ENCODE peak calls at places on chromosomes 4 and X, in six cellular contexts. Y is H9, D is neuronal stem cell, F is IMR-90, C is mesenchymal stem cell, R is H1. U is an unnamed sample.

GRCh38 chrX:16771483-16772398 is 14.5 kb upstream of the TXLNG start:
- DNase-seq in Y (peak; percentile 83), D (peak; percentile 21), F (peak; percentile 86), C (peak; percentile 88), R (no peak), U (peak; percentile 60)

GRCh38 chr4:95045429-95045828 is 287.7 kb downstream of the BMPR1B start:
- DNase-seq in Y (no peak), D (no peak), F (no peak), C (no peak), R (no peak), U (peak; percentile 14)

GRCh38 chrX:114599305-114599704 is 15.4 kb downstream of the HTR2C start:
- DNase-seq in Y (no peak), D (no peak), F (no peak), C (no peak), R (no peak), U (no peak)

GRCh38 chrX:129654652-129655546 is at the start of gene APLN:
- DNase-seq in Y (no peak), D (peak; percentile 20), F (peak; percentile 19), C (peak; percentile 38), R (no peak), U (peak; percentile 53)

GRCh38 chr4:174828845-174829701 is at the start of gene GLRA3:
- DNase-seq in Y (peak; percentile 99), D (peak; percentile 87), F (no peak), C (peak; percentile 62), R (peak; percentile 93), U (peak; percentile 84)

GRCh38 chr4:125486354-125486753 is 171.6 kb downstream of the FAT4 start:
- DNase-seq in Y (no peak), D (no peak), F (no peak), C (no peak), R (no peak), U (no peak)

GRCh38 chr4:10020871-10021676 is at the start of gene SLC2A9:
- DNase-seq in Y (peak; percentile 22), D (no peak), F (no peak), C (no peak), R (no peak), U (peak; percentile 77)

GRCh38 chr4:95165926-95166524 is 382.7 kb downstream of the UNC5C start:
- DNase-seq in Y (no peak), D (peak; percentile 63), F (peak; percentile 65), C (peak; percentile 78), R (no peak), U (peak; percentile 83)

GRCh38 chrX:75781618-75782017 is 3.4 kb downstream of the MAGEE2 start:
- DNase-seq in Y (no peak), D (peak; percentile 0), F (no peak), C (no peak), R (no peak), U (no peak)

GRCh38 chr4:74501579-74501978 is 56.6 kb downstream of the AREG start:
- DNase-seq in Y (no peak), D (no peak), F (peak; percentile 95), C (peak; percentile 88), R (no peak), U (no peak)

GRCh38 chrX:129360175-129360574 is 163.1 kb downstream of the SMARCA1 start:
- DNase-seq in Y (peak; percentile 52), D (peak; percentile 15), F (peak; percentile 40), C (peak; percentile 48), R (no peak), U (peak; percentile 75)

GRCh38 chr4:169249214-169249973 is 21.4 kb downstream of the SH3RF1 start:
- DNase-seq in Y (no peak), D (no peak), F (peak; percentile 87), C (no peak), R (no peak), U (no peak)

GRCh38 chrX:23959781-23960180 is 52.0 kb downstream of the CXorf58 start:
- DNase-seq in Y (no peak), D (no peak), F (no peak), C (no peak), R (no peak), U (peak; percentile 59)

GRCh38 chr4:187010052-187010451 is 286.4 kb upstream of the FAT1 start:
- DNase-seq in Y (no peak), D (no peak), F (peak; percentile 47), C (no peak), R (no peak), U (peak; percentile 32)

GRCh38 chr4:7007944-7008343 is 35.2 kb upstream of the TADA2B start:
- DNase-seq in Y (peak; percentile 53), D (no peak), F (peak; percentile 36), C (no peak), R (no peak), U (no peak)

GRCh38 chr4:98482847-98483806 is 175.3 kb downstream of the TSPAN5 start:
- DNase-seq in Y (no peak), D (no peak), F (peak; percentile 68), C (no peak), R (no peak), U (no peak)

GRCh38 chr4:81512371-81512770 is 40.7 kb upstream of the RASGEF1B start:
- DNase-seq in Y (no peak), D (no peak), F (no peak), C (no peak), R (no peak), U (no peak)

GRCh38 chr4:137124278-137124932 is 407.9 kb downstream of the PCDH18 start:
- DNase-seq in Y (no peak), D (peak; percentile 31), F (peak; percentile 79), C (peak; percentile 74), R (no peak), U (peak; percentile 6)

GRCh38 chr4:94880976-94881375 is 123.2 kb downstream of the BMPR1B start:
- DNase-seq in Y (no peak), D (no peak), F (peak; percentile 77), C (peak; percentile 62), R (no peak), U (no peak)

GRCh38 chrX:112865464-112866025 is 24.9 kb upstream of the AMOT start:
- DNase-seq in Y (no peak), D (no peak), F (no peak), C (no peak), R (no peak), U (no peak)

GRCh38 chrX:10457092-10457491 is 163.3 kb downstream of the MID1 start:
- DNase-seq in Y (no peak), D (no peak), F (peak; percentile 63), C (no peak), R (no peak), U (peak; percentile 45)

GRCh38 chr4:61200195-61200990 is at the start of gene ADGRL3:
- DNase-seq in Y (peak; percentile 89), D (peak; percentile 83), F (peak; percentile 6), C (peak; percentile 54), R (peak; percentile 64), U (no peak)

GRCh38 chrX:41116948-41117347 is 31.7 kb downstream of the USP9X start:
- DNase-seq in Y (no peak), D (no peak), F (no peak), C (no peak), R (no peak), U (peak; percentile 27)

GRCh38 chr4:95499176-95499760 is 49.5 kb downstream of the UNC5C start:
- DNase-seq in Y (no peak), D (no peak), F (no peak), C (no peak), R (no peak), U (no peak)

GRCh38 chrX:12228862-12229261 is 90.6 kb downstream of the FRMPD4 start:
- DNase-seq in Y (no peak), D (no peak), F (no peak), C (no peak), R (no peak), U (no peak)

DNA sequence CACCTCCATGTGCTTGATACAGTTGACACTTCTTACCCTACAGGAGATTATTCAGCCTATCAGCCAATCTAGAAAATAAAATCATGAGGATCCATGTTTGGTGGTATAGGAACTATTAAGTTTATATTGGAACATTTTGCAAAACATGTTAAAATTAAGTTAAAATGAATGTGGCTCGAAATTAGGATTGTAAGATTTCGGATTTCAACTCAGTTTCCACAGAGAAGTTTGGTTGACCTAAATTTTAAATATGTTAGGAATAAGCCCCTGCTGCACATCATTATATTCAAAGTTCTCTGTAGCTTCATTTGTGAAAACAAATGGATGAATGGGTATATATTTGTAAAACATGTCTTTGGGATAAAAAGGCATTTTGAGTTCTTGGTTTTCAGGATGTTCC is at the start of gene RAB40A:
- DNase-seq in Y (no peak), D (no peak), F (no peak), C (no peak), R (no peak), U (no peak)
- H3K4ac ChIP-seq in Y (no peak within 1 kb of the TSS), D (no peak within 1 kb of the TSS), F (no peak within 1 kb of the TSS), C (no peak within 1 kb of the TSS), R (no peak within 1 kb of the TSS), U (no peak within 1 kb of the TSS)

DNA sequence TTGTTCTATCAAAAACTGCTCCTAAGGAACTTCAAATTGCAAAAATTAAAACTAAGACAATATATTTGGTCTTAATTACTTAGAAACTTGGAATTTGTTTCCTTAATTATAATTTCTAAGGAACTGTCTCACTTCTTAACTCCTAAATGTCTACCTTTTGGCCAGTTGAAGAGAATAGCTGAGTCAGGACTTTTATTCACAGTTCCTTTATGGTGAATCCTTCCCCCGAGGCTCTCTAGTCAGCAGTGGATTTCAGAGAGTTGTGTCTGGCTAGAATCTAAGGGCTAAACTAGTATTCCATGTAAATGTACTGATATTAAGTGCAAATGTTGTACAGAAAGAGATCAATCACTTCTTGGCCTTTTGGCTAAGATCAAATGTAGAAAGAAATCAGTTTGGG is 69.3 kb downstream of the AMMECR1 start:
- DNase-seq in Y (no peak), D (no peak), F (no peak), C (no peak), R (no peak), U (peak; percentile 4)
- H4K91ac ChIP-seq in Y (no peak overlapping the region), D (no peak overlapping the region), F (no peak overlapping the region), C (no peak overlapping the region), R (no peak overlapping the region), U (no peak overlapping the region)

DNA sequence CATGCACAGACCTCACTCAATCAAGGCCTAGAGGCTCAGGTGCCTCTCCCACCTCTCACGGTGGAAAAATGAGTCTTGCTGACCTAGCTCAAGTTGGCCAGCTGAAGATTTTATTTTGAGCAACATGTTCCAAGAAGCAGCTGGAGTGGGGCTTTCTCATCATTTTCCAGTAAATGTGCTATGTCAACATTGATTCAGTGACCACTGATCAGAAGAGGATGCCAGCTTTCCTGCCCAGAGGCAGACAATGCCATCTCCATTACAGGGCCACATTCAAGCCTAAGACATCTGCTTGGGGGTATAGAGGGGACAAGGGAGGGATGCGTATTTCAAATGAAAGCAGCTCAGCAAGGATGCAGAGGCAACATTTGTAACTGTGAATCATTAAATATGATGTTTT is 3.0 kb downstream of the MEPE start:
- DNase-seq in Y (no peak), D (no peak), F (no peak), C (no peak), R (no peak), U (no peak)
- H3K4ac ChIP-seq in Y (no peak overlapping the region), D (no peak overlapping the region), F (no peak overlapping the region), C (no peak overlapping the region), R (no peak overlapping the region), U (no peak overlapping the region)

DNA sequence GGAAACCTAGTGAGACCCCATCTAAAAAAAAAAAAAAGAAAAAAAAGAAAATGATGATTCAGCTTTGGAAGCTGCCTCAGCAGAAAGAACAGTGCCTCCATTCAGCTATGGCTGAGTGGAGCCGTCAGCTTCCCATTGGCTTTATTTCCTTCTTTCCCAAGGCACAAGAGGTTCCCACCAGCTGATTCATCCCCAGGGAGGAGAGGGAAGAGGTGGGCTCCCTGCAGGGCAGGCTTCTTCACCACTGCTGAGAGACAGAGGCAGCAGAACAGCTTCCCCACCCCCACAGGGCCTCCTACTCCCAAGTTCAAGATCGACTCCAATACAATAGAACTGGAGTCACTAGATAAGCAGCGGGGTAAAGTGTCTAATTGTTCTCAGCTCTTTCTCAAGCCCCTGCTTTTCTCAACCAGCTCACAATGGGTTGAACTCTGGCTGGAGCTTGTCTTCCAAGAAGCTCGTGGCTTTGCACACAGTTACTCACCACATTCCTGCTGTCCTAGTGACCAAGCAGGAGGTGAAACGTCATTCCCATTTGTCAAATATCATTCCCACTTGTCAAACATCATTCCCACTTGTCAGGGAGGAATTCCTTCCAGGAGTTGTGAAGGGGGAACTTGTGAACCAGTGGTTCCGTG is 47.8 kb downstream of the FHDC1 start:
- DNase-seq in Y (peak; percentile 17), D (no peak), F (peak; percentile 45), C (no peak), R (no peak), U (peak; percentile 95)
- H4K91ac ChIP-seq in Y (no peak overlapping the region), D (no peak overlapping the region), F (no peak overlapping the region), C (no peak overlapping the region), R (no peak overlapping the region), U (no peak overlapping the region)